ENCODE peak calls at places on chromosomes 12 and 14, in ten cellular contexts. B, G, N, H, M, C, R, U, J and D are unnamed samples.

GRCh38 chr14:101812071-101812470 is 50.6 kb downstream of the PPP2R5C start:
- DNase-seq in C (no peak), M (no peak), G (no peak), B (no peak), N (no peak), U (no peak), H (no peak), R (no peak), J (no peak), D (no peak)

GRCh38 chr12:57619434-57620244 is 8.4 kb downstream of the ARHGEF25 start:
- DNase-seq in C (no peak), R (no peak), J (no peak), G (no peak), H (no peak), N (peak; percentile 65), B (no peak), M (peak; percentile 77), U (no peak), D (no peak)

GRCh38 chr14:24254630-24255392 is 8.2 kb downstream of the TGM1 start:
- DNase-seq in C (no peak), R (no peak), H (no peak), M (no peak), G (no peak), J (no peak), N (no peak), U (no peak), B (peak; percentile 53), D (no peak)

GRCh38 chr14:103728721-103729120 is 13.1 kb downstream of the ZFYVE21 start:
- DNase-seq in U (no peak), J (no peak), C (no peak), N (no peak), M (no peak), H (no peak), R (no peak), B (no peak), G (no peak), D (no peak)

GRCh38 chr14:33127531-33127930 is 188.9 kb downstream of the NPAS3 start:
- DNase-seq in G (no peak), J (no peak), H (no peak), N (no peak), R (no peak), M (no peak), U (no peak), B (no peak), C (no peak), D (no peak)

GRCh38 chr14:104551851-104552737 is 27.5 kb upstream of the C14orf180 start:
- DNase-seq in R (no peak), H (no peak), M (peak; percentile 66), J (no peak), B (peak; percentile 51), N (peak; percentile 61), G (peak; percentile 5), C (no peak), U (no peak), D (no peak)

GRCh38 chr14:105884808-105885281 is 358.5 kb downstream of the TMEM121 start:
- DNase-seq in G (peak; percentile 4), C (no peak), N (peak; percentile 32), U (no peak), H (no peak), R (no peak), M (no peak), J (no peak), B (peak; percentile 38), D (no peak)

GRCh38 chr12:2634481-2634880 is 160.3 kb upstream of the FKBP4 start:
- DNase-seq in U (no peak), J (no peak), N (no peak), H (no peak), R (no peak), B (no peak), M (peak; percentile 20), C (no peak), G (no peak), D (no peak)

GRCh38 chr12:6542209-6543009 is 8.1 kb downstream of the GAPDH start:
- DNase-seq in G (no peak), R (no peak), B (no peak), H (no peak), N (peak; percentile 63), C (no peak), M (no peak), U (no peak), J (peak; percentile 94), D (no peak)

GRCh38 chr12:4118601-4119156 is 154.9 kb upstream of the CCND2 start:
- DNase-seq in R (no peak), H (no peak), G (no peak), M (no peak), N (peak; percentile 40), C (no peak), U (no peak), B (no peak), J (no peak), D (no peak)

GRCh38 chr14:81281317-81281716 is 60.6 kb upstream of the GTF2A1 start:
- DNase-seq in C (no peak), G (no peak), U (no peak), R (no peak), H (no peak), M (no peak), B (no peak), J (no peak), N (no peak), D (no peak)

GRCh38 chr12:108699955-108700563 is 31.3 kb downstream of the CORO1C start:
- DNase-seq in J (no peak), B (no peak), C (peak; percentile 64), N (no peak), H (no peak), U (no peak), G (no peak), M (no peak), R (no peak), D (no peak)

GRCh38 chr12:125155366-125155765 is 90.1 kb downstream of the AACS start:
- DNase-seq in G (no peak), H (no peak), J (no peak), C (no peak), B (no peak), M (no peak), U (no peak), R (no peak), N (no peak), D (no peak)

GRCh38 chr12:30824311-30824710 is 69.6 kb upstream of the CAPRIN2 start:
- DNase-seq in N (no peak), J (no peak), G (no peak), U (no peak), B (no peak), C (no peak), M (no peak), R (no peak), H (no peak), D (no peak)

GRCh38 chr12:30825341-30825740 is 70.6 kb upstream of the CAPRIN2 start:
- DNase-seq in H (no peak), C (no peak), B (no peak), J (no peak), R (no peak), M (no peak), G (no peak), U (no peak), N (no peak), D (no peak)

GRCh38 chr12:30822385-30823139 is 67.8 kb upstream of the CAPRIN2 start:
- DNase-seq in H (peak; percentile 27), R (peak; percentile 74), C (peak; percentile 10), U (peak; percentile 26), M (peak; percentile 88), N (peak; percentile 77), B (peak; percentile 81), J (no peak), G (peak; percentile 79), D (no peak)

GRCh38 chr12:30823764-30824163 is 69.0 kb upstream of the CAPRIN2 start:
- DNase-seq in R (no peak), J (no peak), G (no peak), N (no peak), C (no peak), H (no peak), M (no peak), U (no peak), B (no peak), D (no peak)

GRCh38 chr12:30823140-30823669 is 68.5 kb upstream of the CAPRIN2 start:
- DNase-seq in U (no peak), M (peak; percentile 72), B (no peak), N (no peak), G (peak; percentile 37), C (no peak), J (no peak), R (peak; percentile 73), H (no peak), D (no peak)
- TF ChIP-seq CTCF in U (no peak), M (peak; percentile 33), B (no peak), N (no peak), G (peak; percentile 50), C (no peak), J (no peak), R (peak; percentile 74), H (no peak), D (no peak)

DNA sequence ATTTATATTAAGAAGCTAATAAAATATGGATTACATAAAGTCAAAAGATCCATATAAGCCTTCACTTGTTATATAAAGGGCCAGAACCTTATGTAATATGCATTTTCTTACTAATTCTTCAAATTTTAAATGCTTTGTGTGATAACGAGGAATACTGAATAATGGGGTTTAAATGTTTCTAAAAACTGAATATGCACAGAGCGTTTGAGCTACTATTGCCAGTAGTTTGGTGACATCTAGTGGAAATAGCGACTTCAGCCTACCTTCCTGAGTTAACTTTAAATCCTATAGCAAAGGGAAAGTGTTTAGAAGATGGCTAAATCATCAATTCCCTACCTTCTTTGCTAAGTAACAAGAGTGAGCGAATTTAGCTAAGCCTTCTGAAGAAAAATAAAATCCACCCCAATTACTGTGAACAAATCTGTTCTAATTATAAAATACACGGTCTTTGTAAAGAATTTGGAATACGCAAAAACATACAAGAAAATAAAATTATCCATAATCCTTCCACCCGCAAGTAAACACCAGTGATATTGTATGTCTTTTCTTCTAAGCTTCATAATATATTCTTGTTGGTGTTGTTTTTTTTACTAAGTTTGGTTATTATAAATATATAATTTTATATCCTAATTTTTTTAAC is 115.5 kb upstream of the G2E3 start:
- DNase-seq in G (no peak), H (peak; percentile 36), R (no peak), U (no peak), M (no peak), B (no peak), C (peak; percentile 46), J (peak; percentile 77), N (no peak), D (peak; percentile 26)
- TF ChIP-seq CTCF in G (peak; percentile 64), H (peak; percentile 66), R (peak; percentile 80), U (no peak), M (peak; percentile 12), B (peak; percentile 29), C (peak; percentile 56), J (peak; percentile 91), N (no peak), D (peak; percentile 74)

GRCh38 chr12:116406529-116406928 is 129.0 kb upstream of the MED13L start:
- DNase-seq in H (peak; percentile 94), B (peak; percentile 99), R (no peak), N (peak; percentile 95), C (peak; percentile 55), G (peak; percentile 79), M (peak; percentile 75), J (peak; percentile 71), U (peak; percentile 94), D (peak; percentile 89)
- TF ChIP-seq CTCF in H (peak; percentile 16), B (no peak), R (no peak), N (no peak), C (no peak), G (peak; percentile 29), M (peak; percentile 9), J (peak; percentile 64), U (no peak), D (peak; percentile 62)

DNA sequence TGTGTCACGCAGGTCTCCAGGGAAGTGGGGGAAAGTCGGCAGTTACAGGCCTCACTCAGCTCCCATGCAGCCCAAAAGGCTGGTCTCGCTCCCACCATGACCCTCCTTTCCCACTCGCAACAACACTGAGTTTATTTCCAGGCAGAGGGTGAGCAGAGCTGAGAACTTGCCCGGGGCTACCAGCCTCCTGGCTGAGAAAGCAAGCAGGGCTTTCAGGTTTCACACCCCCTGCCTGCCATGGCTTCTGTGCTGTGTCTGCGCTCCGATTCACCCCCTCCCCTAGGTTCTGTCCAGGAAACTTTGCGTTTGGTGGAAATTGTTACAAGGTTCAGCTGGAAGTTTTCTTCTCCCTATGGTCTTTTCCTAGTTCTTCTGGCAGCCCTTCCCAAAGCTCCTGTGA is 17.1 kb downstream of the OR10G2 start:
- DNase-seq in G (no peak), B (no peak), M (no peak), H (no peak), C (no peak), N (no peak), J (no peak), U (no peak), R (no peak), D (no peak)
- TF ChIP-seq CTCF in G (no peak), B (no peak), M (no peak), H (no peak), C (no peak), N (no peak), J (no peak), U (no peak), R (no peak), D (no peak)